ENCODE peak calls at places on chromosomes 3 and 15, in ten cellular contexts. N, E, Z, Y, Q, F, W, C, T and H are unnamed samples.
A peak's percentile ranks its signal among the peaks of the same experiment; 100 is the strongest.

GRCh38 chr15:62474021-62474770 is 309.1 kb upstream of the C2CD4B start:
- DNase-seq in Y (no peak), W (no peak), E (no peak), Q (no peak), T (no peak), F (no peak), C (no peak), Z (no peak), N (no peak), H (no peak)

GRCh38 chr3:52781741-52782140 is 4.3 kb downstream of the ITIH1 start:
- DNase-seq in E (no peak), W (no peak), Y (no peak), T (no peak), C (no peak), N (no peak), Q (no peak), F (no peak), Z (no peak), H (no peak)

GRCh38 chr3:179149239-179149887 is 1.2 kb downstream of the PIK3CA start:
- DNase-seq in N (no peak), F (peak; percentile 33), Q (peak; percentile 10), E (no peak), C (no peak), Z (no peak), Y (peak; percentile 39), W (no peak), T (peak; percentile 31), H (peak; percentile 37)

GRCh38 chr15:31398677-31399260 is 72.1 kb downstream of the KLF13 start:
- DNase-seq in F (no peak), Y (no peak), E (no peak), N (no peak), Q (no peak), C (no peak), Z (no peak), T (no peak), W (no peak), H (no peak)

GRCh38 chr3:124780767-124781485 is 50.7 kb downstream of the UMPS start:
- DNase-seq in E (peak; percentile 83), W (no peak), Z (no peak), N (no peak), Q (no peak), T (peak; percentile 91), F (peak; percentile 58), C (no peak), Y (peak; percentile 85), H (no peak)

GRCh38 chr3:15520804-15521572 is 518 bp downstream of the COLQ start:
- DNase-seq in N (no peak), Y (no peak), Q (no peak), W (no peak), E (no peak), T (no peak), C (no peak), Z (no peak), F (no peak), H (no peak)

GRCh38 chr3:160402249-160403027 is 3.0 kb downstream of the SMC4 start:
- DNase-seq in F (no peak), Q (no peak), E (no peak), T (no peak), Z (no peak), N (no peak), Y (peak; percentile 50), C (no peak), W (no peak), H (no peak)

GRCh38 chr3:173397161-173398110 is at the start of gene NLGN1:
- DNase-seq in F (peak; percentile 66), N (no peak), Q (peak; percentile 8), Z (peak; percentile 47), Y (peak; percentile 64), E (peak; percentile 74), T (peak; percentile 83), C (no peak), W (peak; percentile 63), H (peak; percentile 14)

GRCh38 chr15:90001062-90001682 is at the start of gene ZNF710:
- DNase-seq in C (no peak), Q (no peak), W (peak; percentile 22), Z (no peak), E (peak; percentile 51), N (peak; percentile 41), Y (peak; percentile 72), T (peak; percentile 73), F (peak; percentile 42), H (peak; percentile 80)

GRCh38 chr3:18425641-18426403 is 683 bp upstream of the SATB1 start:
- DNase-seq in C (no peak), W (no peak), T (no peak), Y (no peak), Z (no peak), N (no peak), F (peak; percentile 79), E (peak; percentile 57), Q (no peak), H (peak; percentile 13)

GRCh38 chr3:190346541-190346940 is 24.3 kb upstream of the CLDN1 start:
- DNase-seq in Y (no peak), T (no peak), Q (no peak), N (no peak), C (no peak), Z (no peak), E (no peak), W (no peak), F (no peak), H (no peak)

GRCh38 chr3:187958432-187959003 is 195.4 kb upstream of the LPP start:
- DNase-seq in N (no peak), Q (no peak), C (no peak), T (no peak), F (peak; percentile 10), Z (no peak), W (no peak), Y (no peak), E (peak; percentile 34), H (no peak)

GRCh38 chr3:58306662-58307286 is 454 bp downstream of the HTD2 start:
- DNase-seq in N (no peak), Q (peak; percentile 48), Y (no peak), C (no peak), T (peak; percentile 27), Z (no peak), E (peak; percentile 39), F (peak; percentile 34), W (no peak), H (peak; percentile 37)

GRCh38 chr3:7651213-7651612 is 790.3 kb downstream of the GRM7 start:
- DNase-seq in F (no peak), Y (no peak), Z (no peak), C (no peak), E (no peak), T (no peak), Q (no peak), N (no peak), W (no peak), H (no peak)

GRCh38 chr3:13650210-13651056 is 101.5 kb downstream of the FBLN2 start:
- DNase-seq in Y (peak; percentile 64), Z (peak; percentile 8), Q (peak; percentile 52), W (peak; percentile 97), F (peak; percentile 72), C (no peak), E (peak; percentile 82), T (peak; percentile 51), N (no peak), H (peak; percentile 86)

GRCh38 chr3:177141471-177141870 is 55.8 kb downstream of the TBL1XR1 start:
- DNase-seq in W (no peak), E (no peak), F (no peak), T (no peak), Y (no peak), Q (no peak), N (no peak), Z (no peak), C (no peak), H (no peak)

GRCh38 chr15:80999623-81000036 is 1.1 kb upstream of the TLNRD1 start:
- DNase-seq in Y (no peak), W (no peak), T (no peak), F (peak; percentile 93), N (peak; percentile 87), Q (peak; percentile 34), C (no peak), Z (no peak), E (no peak), H (peak; percentile 31)

GRCh38 chr3:181561130-181561529 is 150.6 kb upstream of the SOX2 start:
- DNase-seq in C (no peak), E (no peak), Q (no peak), W (no peak), T (no peak), F (no peak), N (no peak), Y (no peak), Z (no peak), H (no peak)

GRCh38 chr15:38453971-38454686 is at the start of gene FAM98B:
- DNase-seq in Q (peak; percentile 83), N (peak; percentile 73), F (peak; percentile 91), T (peak; percentile 86), E (peak; percentile 88), C (peak; percentile 32), W (peak; percentile 95), Y (peak; percentile 92), Z (peak; percentile 53), H (peak; percentile 84)
- TF ChIP-seq CTCF in Q (peak; percentile 44), N (no peak), F (no peak), T (peak; percentile 9), E (no peak), C (no peak), W (peak; percentile 24), Y (no peak), Z (peak; percentile 15), H (no peak)

DNA sequence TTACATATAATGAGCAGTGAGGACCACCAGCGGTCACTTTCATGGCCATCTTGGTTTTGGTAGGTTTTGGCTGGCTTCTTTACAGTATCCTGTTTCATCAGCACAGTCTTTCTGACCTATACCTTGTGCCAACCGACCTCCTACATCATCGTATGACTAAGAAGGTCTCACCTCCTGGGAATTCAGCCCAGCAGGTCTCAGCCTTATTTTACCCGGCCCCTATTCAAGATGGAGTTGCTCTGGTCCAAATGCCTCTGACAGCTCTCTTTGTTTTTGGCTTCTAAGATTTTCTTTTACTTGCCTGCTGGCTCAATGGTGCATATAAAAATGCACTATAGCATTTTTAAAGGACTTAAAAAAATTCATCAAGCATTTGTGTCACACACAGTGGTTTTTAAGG is 3.2 kb upstream of the MME start:
- DNase-seq in T (no peak), E (no peak), Q (no peak), Z (no peak), F (no peak), N (no peak), Y (no peak), C (no peak), W (no peak), H (no peak)
- TF ChIP-seq CTCF in T (no peak), E (no peak), Q (no peak), Z (no peak), F (no peak), N (no peak), Y (no peak), C (no peak), W (no peak), H (no peak)

GRCh38 chr15:42591238-42591936 is 16.0 kb downstream of the STARD9 start:
- DNase-seq in N (no peak), C (no peak), T (peak; percentile 80), W (no peak), E (no peak), Q (no peak), Z (no peak), F (peak; percentile 18), Y (peak; percentile 45), H (no peak)
- TF ChIP-seq CTCF in N (peak; percentile 58), C (peak; percentile 26), T (peak; percentile 59), W (peak; percentile 46), E (peak; percentile 42), Q (peak; percentile 32), Z (peak; percentile 35), F (peak; percentile 46), Y (peak; percentile 22), H (peak; percentile 20)

DNA sequence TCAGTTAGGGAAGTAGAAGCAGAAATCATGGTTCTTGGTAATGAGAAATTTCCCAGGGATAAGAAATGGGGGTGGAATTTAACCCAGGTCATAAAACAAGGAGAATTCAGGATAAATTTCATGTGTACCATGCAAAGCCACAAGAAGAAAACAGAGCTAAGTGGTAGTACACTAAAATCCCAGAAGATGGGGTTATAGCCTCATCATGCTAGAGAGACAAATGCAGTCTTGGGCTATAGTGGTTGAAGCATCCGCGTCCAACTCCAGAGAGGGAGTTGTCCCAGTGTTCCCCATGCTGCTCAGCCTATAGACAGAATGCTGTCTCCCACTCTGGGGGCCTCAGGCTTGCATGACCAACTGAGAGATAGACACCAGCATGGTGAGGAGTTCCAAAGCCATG is 36.2 kb upstream of the CLRN1 start:
- DNase-seq in C (no peak), W (no peak), T (peak; percentile 65), E (no peak), Y (peak; percentile 80), F (no peak), N (no peak), Z (peak; percentile 41), Q (no peak), H (no peak)
- TF ChIP-seq CTCF in C (peak; percentile 22), W (peak; percentile 34), T (peak; percentile 77), E (no peak), Y (peak; percentile 69), F (no peak), N (no peak), Z (peak; percentile 70), Q (no peak), H (no peak)